ENCODE peak calls at places on chromosomes 3 and 15, in four cellular contexts. W is cardiac muscle cell, L is gastrocnemius medialis, V is lower lobe of right lung. C is an unnamed sample.

GRCh38 chr3:171249171-171249692 is 211.0 kb downstream of the TNIK start:
- DNase-seq in W (no peak), L (no peak), V (no peak), C (no peak)

GRCh38 chr3:77303943-77304778 is 264.3 kb downstream of the ROBO2 start:
- DNase-seq in W (peak; percentile 12), L (no peak), V (no peak), C (no peak)

GRCh38 chr15:65782096-65782495 is 10.0 kb downstream of the DENND4A start:
- DNase-seq in W (no peak), L (no peak), V (no peak), C (no peak)

GRCh38 chr15:73757571-73757970 is 4.4 kb upstream of the INSYN1 start:
- DNase-seq in W (no peak), L (no peak), V (no peak), C (no peak)

GRCh38 chr3:31232049-31233040 is 300.4 kb upstream of the STT3B start:
- DNase-seq in W (no peak), L (peak; percentile 18), V (no peak), C (no peak)

GRCh38 chr3:126146525-126147146 is 33.8 kb downstream of the ALDH1L1 start:
- DNase-seq in W (no peak), L (no peak), V (peak; percentile 38), C (no peak)

GRCh38 chr3:54213910-54214309 is 91.6 kb downstream of the CACNA2D3 start:
- DNase-seq in W (no peak), L (no peak), V (no peak), C (no peak)

GRCh38 chr3:134640872-134641470 is 9.9 kb downstream of the KY start:
- DNase-seq in W (peak; percentile 50), L (no peak), V (no peak), C (no peak)

GRCh38 chr3:184193991-184194539 is 8.1 kb downstream of the ABCF3 start:
- DNase-seq in W (no peak), L (no peak), V (no peak), C (no peak)

GRCh38 chr15:50260969-50261496 is 4.5 kb downstream of the HDC start:
- DNase-seq in W (no peak), L (no peak), V (no peak), C (no peak)

GRCh38 chr3:129037093-129037419 is 23.5 kb upstream of the GP9 start:
- DNase-seq in W (no peak), L (no peak), V (no peak), C (no peak)

GRCh38 chr15:78810377-78811123 is 714 bp downstream of the ADAMTS7 start:
- DNase-seq in W (peak; percentile 77), L (peak; percentile 20), V (peak; percentile 57), C (peak; percentile 78)

GRCh38 chr3:6935964-6936363 is 75.0 kb downstream of the GRM7 start:
- DNase-seq in W (no peak), L (no peak), V (no peak), C (no peak)

GRCh38 chr15:66154581-66154980 is 99.0 kb downstream of the MEGF11 start:
- DNase-seq in W (no peak), L (no peak), V (no peak), C (no peak)

DNA sequence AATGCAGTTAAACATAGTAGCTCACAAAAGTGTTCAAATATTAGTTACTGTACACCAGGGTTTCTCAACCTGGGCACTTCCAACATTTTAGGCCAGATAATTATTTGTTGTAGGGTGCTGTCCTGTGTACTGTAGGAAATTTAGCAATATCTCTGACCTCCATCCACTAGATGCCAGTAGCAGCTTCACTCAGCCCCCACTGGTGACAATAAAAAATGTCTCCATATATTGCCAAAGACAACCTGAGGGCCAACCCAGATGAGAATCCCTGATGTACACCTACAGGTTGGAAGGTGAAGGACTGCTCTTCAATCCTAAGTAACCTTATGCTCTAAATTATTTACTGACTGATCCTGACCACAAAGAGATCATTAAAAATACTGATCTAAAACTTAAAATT is 32.4 kb downstream of the DCUN1D1 start:
- DNase-seq in W (no peak), L (no peak), V (no peak), C (no peak)
- TF ChIP-seq CTCF in W (no peak), L (no peak), V (no peak), C (no peak)

GRCh38 chr15:85027033-85027380 is 45.4 kb downstream of the PDE8A start:
- DNase-seq in W (no peak), L (no peak), V (no peak), C (no peak)
- H3K27ac ChIP-seq in W (no peak overlapping the region), L (no peak overlapping the region), V (no peak overlapping the region), C (no peak overlapping the region)

GRCh38 chr15:101499863-101500713 is 10.6 kb upstream of the PCSK6 start:
- DNase-seq in W (no peak), L (peak; percentile 98), V (no peak), C (no peak)
- H3K4me1 ChIP-seq in W (peaks cover 22% of the 10 kb centered on the region), L (peaks cover 35% of the 10 kb centered on the region), V (peaks cover 16% of the 10 kb centered on the region), C (peaks cover 15% of the 10 kb centered on the region)

GRCh38 chr15:33729648-33730047 is 238.6 kb upstream of the CHRM5 start:
- DNase-seq in W (peak; percentile 25), L (no peak), V (no peak), C (no peak)
- TF ChIP-seq CTCF in W (no peak), L (no peak), V (no peak), C (no peak)

GRCh38 chr3:25120666-25121065 is 307.4 kb upstream of the RARB start:
- DNase-seq in W (no peak), L (no peak), V (no peak), C (no peak)
- H3K27ac ChIP-seq in W (no peak overlapping the region), L (no peak overlapping the region), V (no peak overlapping the region), C (no peak overlapping the region)

C was measured in upper lobe of right lung.